ENCODE peak calls at places on chromosomes 11 and 22, in six cellular contexts. V, N, X, E, G and A are unnamed samples.

GRCh38 chr11:13434247-13435205 is 28.5 kb downstream of the BTBD10 start:
- ATAC-seq in V (peak; percentile 56), N (no peak), X (no peak), E (no peak), G (no peak), A (no peak)

GRCh38 chr11:113602483-113602882 is 103.6 kb downstream of the TMPRSS5 start:
- ATAC-seq in V (no peak), N (no peak), X (no peak), E (no peak), G (no peak), A (no peak)

GRCh38 chr11:83835423-83835822 is 549.3 kb upstream of the CCDC90B start:
- ATAC-seq in V (peak; percentile 82), N (no peak), X (no peak), E (no peak), G (no peak), A (no peak)

GRCh38 chr22:22960307-22960706 is 72.7 kb downstream of the IGLL5 start:
- ATAC-seq in V (peak; percentile 28), N (no peak), X (peak; percentile 64), E (no peak), G (no peak), A (no peak)

GRCh38 chr11:65404638-65405339 is 17.8 kb upstream of the NEAT1 start:
- ATAC-seq in V (no peak), N (no peak), X (no peak), E (no peak), G (peak; percentile 54), A (peak; percentile 54)

GRCh38 chr11:108474664-108475485 is 7.5 kb upstream of the C11orf65 start:
- ATAC-seq in V (no peak), N (no peak), X (no peak), E (no peak), G (no peak), A (no peak)

GRCh38 chr22:50525104-50525958 is at the start of gene SCO2:
- ATAC-seq in V (peak; percentile 54), N (peak; percentile 67), X (peak; percentile 54), E (peak; percentile 80), G (peak; percentile 72), A (peak; percentile 79)

GRCh38 chr11:105130189-105130813 is 9.3 kb downstream of the CARD18 start:
- ATAC-seq in V (no peak), N (no peak), X (no peak), E (no peak), G (no peak), A (no peak)

GRCh38 chr11:19849947-19850593 is 137.4 kb downstream of the NAV2 start:
- ATAC-seq in V (no peak), N (no peak), X (peak; percentile 30), E (no peak), G (no peak), A (no peak)

GRCh38 chr11:638616-639323 is 1.7 kb downstream of the DRD4 start:
- ATAC-seq in V (no peak), N (no peak), X (no peak), E (no peak), G (no peak), A (no peak)

DNA sequence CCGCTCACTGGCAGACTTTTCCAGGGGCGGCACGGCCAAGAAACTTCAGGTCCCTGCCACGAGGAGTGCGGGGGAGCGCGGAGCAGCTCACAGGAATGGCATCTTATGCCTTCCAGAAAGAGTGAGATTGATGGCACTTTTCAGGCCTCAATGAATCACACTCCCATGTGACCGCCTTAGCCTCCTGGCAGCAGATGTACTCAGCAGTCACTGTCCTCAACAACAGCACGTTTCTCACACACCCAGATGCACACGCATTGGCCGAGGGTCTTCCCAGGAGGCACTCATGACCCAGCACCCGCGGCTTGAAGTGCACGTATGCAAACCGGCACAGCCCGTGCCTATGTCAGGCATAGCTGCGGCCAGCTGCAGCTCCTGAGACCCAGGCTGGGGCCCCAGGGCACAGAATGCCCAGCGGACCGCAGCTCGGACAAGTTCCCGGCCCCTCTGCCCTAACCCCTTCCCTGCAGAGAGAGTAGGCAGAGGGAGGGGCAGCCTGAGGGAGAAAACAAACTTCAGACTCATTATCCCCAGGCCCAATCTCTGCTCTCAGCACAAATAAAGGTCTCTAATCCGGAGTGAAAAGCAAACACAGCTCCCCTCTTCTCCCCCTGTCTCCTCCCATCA is 48.3 kb downstream of the RPUSD4 start:
- ATAC-seq in V (no peak), N (peak; percentile 55), X (peak; percentile 46), E (no peak), G (no peak), A (peak; percentile 90)
- TF ChIP-seq EP300 in V (no peak), N (no peak), X (peak; percentile 76), E (no peak), G (no peak), A (no peak)

DNA sequence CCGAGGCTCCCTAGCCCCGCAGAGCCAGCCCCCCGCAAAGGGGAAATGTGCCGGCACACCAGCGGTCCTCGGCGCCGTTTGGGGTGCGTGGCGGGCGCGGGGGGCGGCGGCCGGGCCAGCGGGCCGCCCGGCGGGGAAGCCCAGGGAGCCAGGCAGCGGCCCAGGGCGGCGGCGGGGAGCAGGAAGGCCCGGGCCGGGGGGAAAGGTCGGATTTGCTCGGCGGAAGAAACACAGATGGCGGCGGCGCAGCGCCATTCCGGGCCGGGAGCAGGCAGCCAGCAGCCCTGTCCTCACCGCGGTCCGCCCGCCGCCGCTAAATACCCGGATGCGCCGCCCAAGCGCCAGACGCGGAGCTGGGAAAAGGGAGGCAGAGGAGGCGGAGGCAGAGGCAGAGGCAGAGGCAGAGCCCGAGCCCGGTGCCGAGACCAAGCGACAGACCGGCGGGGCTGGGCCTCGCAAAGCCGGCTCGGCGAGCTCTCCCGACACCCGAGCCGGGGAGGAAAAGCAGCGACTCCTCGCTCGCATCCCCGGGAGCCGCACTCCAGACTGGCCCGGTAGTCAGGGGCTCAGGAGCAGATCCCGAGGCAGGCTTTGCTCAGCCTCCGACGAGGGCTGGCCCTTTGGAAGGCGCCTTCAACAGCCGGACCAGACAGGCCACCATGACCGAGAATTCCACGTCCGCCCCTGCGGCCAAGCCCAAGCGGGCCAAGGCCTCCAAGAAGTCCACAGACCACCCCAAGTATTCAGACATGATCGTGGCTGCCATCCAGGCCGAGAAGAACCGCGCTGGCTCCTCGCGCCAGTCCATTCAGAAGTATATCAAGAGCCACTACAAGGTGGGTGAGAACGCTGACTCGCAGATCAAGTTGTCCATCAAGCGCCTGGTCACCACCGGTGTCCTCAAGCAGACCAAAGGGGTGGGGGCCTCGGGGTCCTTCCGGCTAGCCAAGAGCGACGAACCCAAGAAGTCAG is 2.6 kb upstream of the GCAT start:
- ATAC-seq in V (no peak), N (peak; percentile 51), X (peak; percentile 17), E (no peak), G (peak; percentile 84), A (peak; percentile 75)
- TF ChIP-seq EP300 in V (no peak), N (no peak), X (peak; percentile 21), E (no peak), G (peak; percentile 72), A (no peak)

GRCh38 chr22:26483439-26484359 is at the start of the genes HPS4 and SRRD:
- ATAC-seq in V (peak; percentile 79), N (peak; percentile 92), X (peak; percentile 87), E (peak; percentile 74), G (peak; percentile 94), A (peak; percentile 94)
- TF ChIP-seq EP300 in V (peak; percentile 19), N (no peak), X (peak; percentile 9), E (no peak), G (peak; percentile 81), A (no peak)

DNA sequence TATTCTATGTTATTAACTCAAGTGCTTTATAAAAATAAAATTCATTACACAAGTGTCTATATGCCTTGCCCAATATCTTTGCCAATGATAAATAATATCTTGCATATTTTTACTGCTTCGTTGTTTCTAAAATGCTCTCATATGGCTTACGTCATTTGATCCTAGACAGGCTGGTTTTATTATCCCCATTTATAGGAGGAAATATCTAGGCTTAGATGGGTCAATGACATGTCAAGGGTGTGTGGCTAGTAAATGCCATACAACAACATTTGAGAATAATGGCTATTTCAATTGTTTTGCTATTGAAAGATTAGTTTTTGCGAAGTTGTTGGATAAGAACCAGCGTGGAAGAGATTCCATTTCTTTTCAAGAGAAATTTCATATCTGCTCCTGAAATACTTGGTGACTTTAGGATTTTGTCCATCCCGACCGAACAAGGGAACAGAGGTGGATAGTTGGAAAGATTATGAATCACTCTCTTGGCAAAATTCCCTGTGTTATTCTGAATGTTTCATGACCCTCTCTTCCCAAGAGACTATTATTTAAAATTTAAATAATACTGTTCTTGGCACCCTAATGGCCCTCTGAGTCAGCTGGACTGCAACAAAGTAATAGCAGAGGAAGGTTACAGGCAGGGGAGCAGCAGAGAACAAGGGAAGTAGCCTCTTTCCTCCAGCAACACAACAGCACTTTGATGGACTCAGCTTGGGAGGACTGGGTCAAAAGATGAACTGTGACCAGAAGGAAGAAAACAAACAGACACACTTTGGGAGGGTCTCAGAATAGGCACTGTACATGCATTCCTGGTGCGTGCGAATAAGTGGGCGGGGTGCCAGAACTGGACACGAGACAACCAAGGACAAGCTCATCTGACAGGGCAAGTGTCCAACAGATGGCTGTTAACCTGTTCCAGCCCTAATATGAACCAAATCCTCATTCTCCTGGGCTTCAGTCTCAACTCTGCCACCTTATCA is 94.5 kb downstream of the ME3 start:
- ATAC-seq in V (no peak), N (peak; percentile 89), X (peak; percentile 78), E (no peak), G (peak; percentile 62), A (peak; percentile 96)
- TF ChIP-seq EP300 in V (no peak), N (no peak), X (no peak), E (no peak), G (no peak), A (no peak)

GRCh38 chr11:47950396-47950795 is 30.0 kb upstream of the PTPRJ start:
- ATAC-seq in V (peak; percentile 88), N (no peak), X (no peak), E (no peak), G (no peak), A (no peak)

GRCh38 chr11:47943721-47944554 is 36.4 kb upstream of the PTPRJ start:
- ATAC-seq in V (no peak), N (peak; percentile 59), X (no peak), E (peak; percentile 68), G (no peak), A (no peak)

GRCh38 chr11:47948137-47948536 is 32.2 kb upstream of the PTPRJ start:
- ATAC-seq in V (no peak), N (peak; percentile 40), X (peak; percentile 41), E (peak; percentile 72), G (no peak), A (no peak)

GRCh38 chr11:47944555-47945128 is 35.7 kb upstream of the PTPRJ start:
- ATAC-seq in V (no peak), N (no peak), X (no peak), E (no peak), G (no peak), A (no peak)

DNA sequence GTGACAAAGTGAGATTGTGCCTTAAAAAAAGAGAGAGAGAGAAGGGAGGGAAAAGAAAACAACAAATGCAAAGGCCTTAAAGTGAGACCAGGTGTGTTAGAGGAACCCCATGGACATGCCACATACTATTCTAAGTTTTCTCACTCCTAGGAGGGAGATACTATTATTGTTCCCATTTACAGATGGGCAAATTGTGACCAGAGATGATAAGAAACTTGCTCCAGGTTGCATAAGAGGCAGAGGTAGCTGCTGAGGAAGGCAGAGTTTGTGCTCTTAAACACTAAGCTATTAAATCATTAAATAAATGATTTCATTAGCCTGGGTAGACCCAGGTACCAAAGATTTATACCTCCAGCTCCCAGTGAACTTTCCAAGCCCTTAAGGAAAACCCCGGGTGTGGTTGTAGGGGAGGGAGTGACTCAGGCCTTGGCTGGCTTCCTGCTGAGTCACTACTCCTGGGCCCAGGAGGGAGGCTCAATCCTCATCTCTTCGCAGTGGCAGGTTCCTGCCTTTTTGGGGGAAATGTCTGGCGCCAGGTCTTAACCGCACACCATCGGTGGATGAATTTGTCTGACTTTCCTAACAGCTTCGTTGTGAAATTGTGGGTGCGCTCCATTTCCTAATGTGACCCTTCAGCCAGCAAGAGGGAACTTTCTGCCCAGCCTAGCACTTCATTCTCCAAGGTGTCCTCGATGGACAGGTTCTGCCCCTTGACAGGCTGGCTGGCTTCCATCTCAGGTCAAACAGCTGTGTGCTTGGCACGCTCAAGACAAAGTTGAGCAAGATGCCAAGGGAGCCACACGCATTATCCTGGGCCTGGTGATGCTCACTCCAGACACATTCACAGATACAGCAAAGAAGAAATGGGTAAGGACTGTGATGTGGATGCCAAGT is 33.4 kb upstream of the PTPRJ start:
- ATAC-seq in V (peak; percentile 37), N (peak; percentile 88), X (peak; percentile 12), E (peak; percentile 82), G (peak; percentile 91), A (peak; percentile 92)
- TF ChIP-seq EP300 in V (no peak), N (peak; percentile 76), X (no peak), E (peak; percentile 76), G (peak; percentile 72), A (no peak)